ENCODE peak calls at places on chromosomes 2 and 18, in four cellular contexts. O, C, X and J are unnamed samples.
A peak's percentile ranks its signal among the peaks of the same experiment; 100 is the strongest.

GRCh38 chr2:168961450-168962229 is 60.5 kb downstream of the G6PC2 start:
- DNase-seq in X (peak; percentile 90), O (peak; percentile 87), C (peak; percentile 92), J (peak; percentile 81)

GRCh38 chr2:42286268-42286946 is 74.6 kb downstream of the COX7A2L start:
- DNase-seq in O (no peak), C (no peak), X (no peak), J (peak; percentile 8)

GRCh38 chr18:78624646-78625279 is 354.9 kb upstream of the SALL3 start:
- DNase-seq in X (no peak), O (no peak), C (no peak), J (no peak)

GRCh38 chr2:143730950-143731254 is 601.7 kb downstream of the ARHGAP15 start:
- DNase-seq in C (no peak), X (no peak), O (no peak), J (peak; percentile 36)

GRCh38 chr2:13919981-13920382 is 712.5 kb upstream of the LRATD1 start:
- DNase-seq in C (peak; percentile 55), O (no peak), X (no peak), J (peak; percentile 51)

GRCh38 chr2:135121016-135121657 is 69.0 kb downstream of the RAB3GAP1 start:
- DNase-seq in C (no peak), O (no peak), X (no peak), J (no peak)

GRCh38 chr18:37393221-37393828 is 172.3 kb downstream of the CELF4 start:
- DNase-seq in C (no peak), X (no peak), O (no peak), J (no peak)

GRCh38 chr18:38450876-38451275 is 885.3 kb upstream of the CELF4 start:
- DNase-seq in X (no peak), C (no peak), O (peak; percentile 15), J (no peak)

GRCh38 chr2:36441816-36442215 is 86.2 kb downstream of the CRIM1 start:
- DNase-seq in X (no peak), C (peak; percentile 21), O (no peak), J (peak; percentile 83)

GRCh38 chr18:7524786-7525185 is 42.3 kb upstream of the PTPRM start:
- DNase-seq in C (no peak), O (no peak), X (no peak), J (peak; percentile 20)

GRCh38 chr2:11710210-11710609 is 36.2 kb upstream of the LPIN1 start:
- DNase-seq in O (peak; percentile 59), C (peak; percentile 93), X (no peak), J (peak; percentile 90)

GRCh38 chr2:150371066-150371812 is 116.2 kb downstream of the RND3 start:
- DNase-seq in C (no peak), O (peak; percentile 69), X (peak; percentile 17), J (no peak)

GRCh38 chr18:12296087-12296403 is 12.0 kb upstream of the TUBB6 start:
- DNase-seq in O (no peak), X (no peak), C (peak; percentile 52), J (peak; percentile 56)

GRCh38 chr18:28411806-28412205 is 234.9 kb upstream of the CDH2 start:
- DNase-seq in C (no peak), O (no peak), X (no peak), J (peak; percentile 96)

GRCh38 chr2:6452702-6453481 is 412.8 kb downstream of the CMPK2 start:
- DNase-seq in X (peak; percentile 66), O (no peak), C (peak; percentile 5), J (peak; percentile 6)

GRCh38 chr2:9097871-9098270 is 94.4 kb upstream of the MBOAT2 start:
- DNase-seq in O (no peak), X (no peak), C (no peak), J (no peak)

GRCh38 chr2:6053711-6054393 is 361.7 kb downstream of the SOX11 start:
- DNase-seq in X (peak; percentile 24), C (no peak), O (no peak), J (no peak)

GRCh38 chr2:46462936-46463335 is 16.4 kb upstream of the TMEM247 start:
- DNase-seq in O (no peak), X (no peak), C (no peak), J (peak; percentile 37)

GRCh38 chr2:65622951-65623525 is 190.6 kb upstream of the SPRED2 start:
- DNase-seq in O (no peak), C (no peak), X (no peak), J (no peak)

GRCh38 chr2:197972017-197972416 is 167.6 kb downstream of the PLCL1 start:
- DNase-seq in C (peak; percentile 29), X (no peak), O (peak; percentile 28), J (peak; percentile 94)

GRCh38 chr2:141020346-141020745 is 1110.5 kb downstream of the LRP1B start:
- DNase-seq in O (no peak), C (no peak), X (no peak), J (peak; percentile 32)

GRCh38 chr2:170014769-170015168 is 163.2 kb upstream of the MYO3B start:
- DNase-seq in O (no peak), X (no peak), C (no peak), J (no peak)

GRCh38 chr2:120772261-120772660 is 36.6 kb downstream of the GLI2 start:
- DNase-seq in X (no peak), O (no peak), C (no peak), J (peak; percentile 40)

GRCh38 chr18:23237524-23238151 is 102.4 kb downstream of the CABLES1 start:
- DNase-seq in X (peak; percentile 45), C (no peak), O (no peak), J (peak; percentile 88)

GRCh38 chr18:55748227-55748738 is 160.3 kb upstream of the TCF4 start:
- DNase-seq in X (no peak), O (no peak), C (no peak), J (no peak)

GRCh38 chr2:37789988-37790387 is 118.5 kb upstream of the CDC42EP3 start:
- DNase-seq in C (no peak), X (no peak), O (no peak), J (no peak)

GRCh38 chr2:200453142-200453852 is 56.6 kb downstream of the KCTD18 start:
- DNase-seq in O (no peak), C (no peak), X (no peak), J (no peak)

GRCh38 chr2:200456567-200456966 is 53.3 kb downstream of the KCTD18 start:
- DNase-seq in O (no peak), C (no peak), X (no peak), J (no peak)

GRCh38 chr2:200455958-200456421 is 53.9 kb downstream of the KCTD18 start:
- DNase-seq in C (no peak), X (no peak), O (no peak), J (peak; percentile 45)

GRCh38 chr2:200453853-200454524 is 55.9 kb downstream of the KCTD18 start:
- DNase-seq in O (no peak), C (no peak), X (peak; percentile 24), J (no peak)

GRCh38 chr2:200454839-200455801 is 54.7 kb downstream of the KCTD18 start:
- DNase-seq in C (peak; percentile 86), X (no peak), O (no peak), J (peak; percentile 87)
- H3K9me2 ChIP-seq in C (no peaks in the 10 kb centered on the region), X (no peaks in the 10 kb centered on the region), O (no peaks in the 10 kb centered on the region), J (no peaks in the 10 kb centered on the region)

GRCh38 chr2:219358170-219359075 is 25.9 kb upstream of the RESP18 start:
- DNase-seq in C (no peak), X (peak; percentile 62), O (no peak), J (peak; percentile 25)
- TF ChIP-seq EZH2 in C (no peak), X (peak; percentile 59), O (peak; percentile 54), J (peak; percentile 78)

GRCh38 chr2:127790694-127791529 is 20.1 kb downstream of the WDR33 start:
- DNase-seq in C (no peak), O (no peak), X (no peak), J (peak; percentile 12)

GRCh38 chr2:127796389-127796788 is 14.6 kb downstream of the WDR33 start:
- DNase-seq in C (no peak), X (no peak), O (no peak), J (no peak)

DNA sequence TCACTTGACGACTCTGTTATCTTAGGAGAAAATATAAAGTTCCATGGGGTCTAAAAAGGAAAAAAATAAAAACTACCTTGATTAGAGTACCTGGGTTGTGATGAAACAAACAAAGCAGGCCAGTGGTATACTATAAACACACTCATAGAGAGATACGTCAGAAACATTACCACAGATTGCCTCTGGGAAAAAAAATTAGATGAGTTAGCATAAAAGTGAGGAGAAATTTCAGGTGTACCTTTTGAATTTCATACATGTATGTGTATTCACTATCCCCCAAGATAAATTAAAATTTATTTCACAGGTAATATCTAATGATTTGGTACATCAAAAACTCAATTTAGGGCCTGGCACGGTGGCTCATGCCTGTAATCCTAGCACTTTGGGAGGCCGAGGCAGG is 18.2 kb downstream of the WDR33 start:
- DNase-seq in O (no peak), C (no peak), X (no peak), J (no peak)
- H3K9me2 ChIP-seq in O (no peaks in the 10 kb centered on the region), C (no peaks in the 10 kb centered on the region), X (no peaks in the 10 kb centered on the region), J (no peaks in the 10 kb centered on the region)

GRCh38 chr18:10760986-10761385 is 235.2 kb downstream of the NAPG start:
- DNase-seq in O (no peak), X (no peak), C (no peak), J (no peak)
- TF ChIP-seq EZH2 in O (no peak), X (no peak), C (no peak), J (no peak)

GRCh38 chr2:160561551-160562280 is 68.1 kb upstream of the RBMS1 start:
- DNase-seq in X (no peak), O (peak; percentile 5), C (peak; percentile 95), J (peak; percentile 55)

GRCh38 chr2:160566717-160567116 is 73.1 kb upstream of the RBMS1 start:
- DNase-seq in C (no peak), X (no peak), O (no peak), J (peak; percentile 74)

GRCh38 chr2:160565099-160565498 is 71.5 kb upstream of the RBMS1 start:
- DNase-seq in C (no peak), O (no peak), X (no peak), J (no peak)

GRCh38 chr2:160558531-160558930 is 64.9 kb upstream of the RBMS1 start:
- DNase-seq in O (no peak), C (no peak), X (no peak), J (no peak)

GRCh38 chr2:160562730-160563129 is 69.1 kb upstream of the RBMS1 start:
- DNase-seq in C (peak; percentile 76), O (no peak), X (no peak), J (no peak)
- H3K9me2 ChIP-seq in C (no peaks in the 10 kb centered on the region), O (no peaks in the 10 kb centered on the region), X (no peaks in the 10 kb centered on the region), J (no peaks in the 10 kb centered on the region)

GRCh38 chr2:96500385-96501066 is 4.6 kb downstream of the NEURL3 start:
- DNase-seq in C (no peak), O (peak; percentile 4), X (peak; percentile 25), J (peak; percentile 25)
- TF ChIP-seq EZH2 in C (no peak), O (no peak), X (no peak), J (no peak)

DNA sequence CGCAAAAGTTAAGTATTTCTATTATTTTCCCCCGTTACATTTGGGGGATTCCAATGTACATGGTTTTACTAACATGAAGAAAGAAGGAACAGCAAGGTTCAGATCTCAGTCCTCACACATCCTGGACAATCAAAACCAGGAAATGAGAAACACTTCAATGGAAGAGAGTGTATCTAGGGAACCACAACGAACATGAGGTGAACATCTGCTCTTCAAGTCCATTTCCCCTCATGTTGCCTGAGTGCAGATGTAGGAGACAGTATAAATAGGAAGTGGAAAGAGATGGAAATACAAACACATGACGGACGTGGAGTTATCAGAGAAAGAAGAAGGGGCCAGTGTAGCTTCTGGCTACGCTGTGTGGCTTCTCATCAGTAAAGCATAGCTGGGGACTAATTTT is 52.6 kb downstream of the CHN1 start:
- DNase-seq in C (no peak), X (no peak), O (no peak), J (no peak)
- H3K9me2 ChIP-seq in C (no peaks in the 10 kb centered on the region), X (no peaks in the 10 kb centered on the region), O (no peaks in the 10 kb centered on the region), J (no peaks in the 10 kb centered on the region)